ENCODE peak calls at places on chromosomes 3 and 15, in nine cellular contexts. V, M, G, B, F, K, E, P and D are unnamed samples. For H3K27me3, the result is how much of the 10 kb centered on the place peaks cover.

GRCh38 chr3:135368316-135368715 is 573.3 kb downstream of the EPHB1 start:
- DNase-seq in P (peak), B (no peak), K (no peak), G (peak), F (no peak), M (no peak), E (no peak), V (no peak), D (no peak)

GRCh38 chr3:112873632-112874031 is 27.0 kb upstream of the CD200R1L start:
- DNase-seq in E (no peak), K (no peak), G (no peak), M (no peak), V (no peak), P (no peak), F (no peak), B (no peak), D (no peak)

GRCh38 chr15:71697236-71697635 is 113.1 kb upstream of the NR2E3 start:
- DNase-seq in F (no peak), E (no peak), V (no peak), K (no peak), G (no peak), M (no peak), B (no peak), P (no peak), D (no peak)

GRCh38 chr3:10015476-10015904 is 10.7 kb upstream of the FANCD2 start:
- DNase-seq in K (peak), B (no peak), E (peak), P (no peak), F (peak), V (peak), G (no peak), M (peak), D (peak)

GRCh38 chr3:11362600-11362999 is 90.4 kb downstream of the ATG7 start:
- DNase-seq in K (no peak), M (no peak), G (no peak), F (no peak), B (no peak), E (no peak), P (no peak), V (no peak), D (no peak)

GRCh38 chr15:33737687-33738606 is 230.3 kb upstream of the CHRM5 start:
- DNase-seq in M (no peak), E (peak), V (no peak), P (peak), K (no peak), F (no peak), B (no peak), G (peak), D (no peak)

GRCh38 chr3:60953406-60953805 is 297.8 kb downstream of the FHIT start:
- DNase-seq in G (no peak), F (no peak), P (no peak), K (no peak), B (no peak), M (no peak), V (no peak), E (no peak), D (no peak)

GRCh38 chr3:182921665-182922355 is 58.5 kb downstream of the DCUN1D1 start:
- DNase-seq in P (no peak), K (no peak), M (no peak), B (no peak), G (no peak), F (no peak), E (no peak), V (no peak), D (no peak)

GRCh38 chr3:64686446-64686908 is 1.3 kb downstream of the ADAMTS9 start:
- DNase-seq in F (peak), P (peak), K (no peak), V (no peak), B (no peak), G (peak), M (no peak), E (peak), D (peak)
- H3K27me3 ChIP-seq in F (under half), P (half or more), K (under half), V (under half), B (under half), G (half or more), M (under half), E (under half), D (under half)

GRCh38 chr3:133747373-133747772 is 1.2 kb downstream of the TF start:
- DNase-seq in G (no peak), K (no peak), B (no peak), V (no peak), E (no peak), M (no peak), F (no peak), P (no peak), D (no peak)

GRCh38 chr3:133746722-133747086 is 511 bp downstream of the TF start:
- DNase-seq in P (no peak), B (no peak), V (no peak), K (peak), M (no peak), E (no peak), G (no peak), F (no peak), D (no peak)

GRCh38 chr3:133750201-133750748 is 4.1 kb downstream of the TF start:
- DNase-seq in M (no peak), F (no peak), V (no peak), B (no peak), G (no peak), E (no peak), P (no peak), K (peak), D (no peak)

GRCh38 chr3:133747907-133748639 is 1.9 kb downstream of the TF start:
- DNase-seq in G (no peak), P (no peak), V (no peak), M (no peak), K (no peak), B (no peak), E (no peak), F (no peak), D (no peak)

GRCh38 chr3:133749427-133750200 is 3.4 kb downstream of the TF start:
- DNase-seq in K (no peak), G (no peak), F (no peak), P (no peak), M (no peak), V (no peak), E (no peak), B (no peak), D (no peak)
- H3K27me3 ChIP-seq in K (under half), G (under half), F (under half), P (under half), M (under half), V (under half), E (under half), B (under half), D (under half)

DNA sequence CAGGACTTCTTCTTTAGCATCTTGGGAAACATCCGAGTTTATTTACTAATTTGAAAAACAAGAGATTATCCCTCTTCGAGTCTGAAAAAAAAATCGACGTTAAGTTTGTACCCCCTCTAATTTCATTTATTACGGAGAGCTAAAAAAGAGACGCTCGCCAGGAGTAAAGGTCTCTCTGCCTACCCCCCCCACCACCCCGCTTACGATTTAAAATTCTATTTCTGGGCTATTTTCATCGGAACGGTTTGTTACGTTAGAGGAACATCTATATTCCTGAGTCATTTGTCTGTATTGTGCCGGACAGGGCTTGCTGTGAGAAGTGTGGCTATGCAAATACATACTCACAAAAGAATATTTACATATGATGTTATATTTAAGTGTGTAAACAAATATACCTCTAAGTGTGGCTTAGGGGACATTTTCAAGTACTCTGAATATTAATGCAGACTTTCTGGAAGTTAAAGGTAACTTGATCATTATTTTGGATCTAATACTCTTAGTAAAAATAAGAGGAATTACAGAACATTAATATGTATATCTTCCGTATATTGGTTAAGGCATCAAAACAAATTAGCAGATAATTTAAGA is 1.4 kb upstream of the SHOX2 start:
- DNase-seq in M (no peak), G (no peak), V (no peak), B (no peak), E (no peak), F (no peak), P (no peak), K (no peak), D (no peak)
- H3K27me3 ChIP-seq in M (half or more), G (half or more), V (under half), B (half or more), E (under half), F (half or more), P (half or more), K (under half), D (half or more)

DNA sequence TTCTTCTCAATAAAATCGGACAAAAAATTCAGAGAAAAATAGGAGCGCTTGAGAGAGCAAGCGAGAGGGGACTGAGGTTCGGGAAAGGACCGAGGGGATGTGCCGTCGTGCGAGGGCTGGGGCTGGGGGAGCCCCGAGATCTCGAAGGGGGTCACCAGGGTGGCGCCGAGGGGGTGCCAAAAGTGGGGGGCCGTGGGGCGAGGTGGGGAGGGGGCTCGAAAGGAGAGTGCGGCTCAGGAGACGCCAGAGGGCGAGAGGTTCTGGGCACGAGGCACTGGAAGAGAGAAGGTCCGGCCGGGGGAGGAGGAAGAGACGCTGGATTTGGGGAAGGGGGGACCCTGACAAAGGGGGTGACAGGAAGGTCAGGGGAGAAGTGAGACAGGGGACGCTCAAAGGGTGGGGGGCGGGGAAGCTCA is 783 bp downstream of the IGF2BP2 start:
- DNase-seq in G (peak), P (peak), M (no peak), K (peak), F (no peak), B (no peak), V (no peak), E (peak), D (peak)
- H3K27me3 ChIP-seq in G (under half), P (under half), M (half or more), K (under half), F (under half), B (under half), V (under half), E (under half), D (under half)

DNA sequence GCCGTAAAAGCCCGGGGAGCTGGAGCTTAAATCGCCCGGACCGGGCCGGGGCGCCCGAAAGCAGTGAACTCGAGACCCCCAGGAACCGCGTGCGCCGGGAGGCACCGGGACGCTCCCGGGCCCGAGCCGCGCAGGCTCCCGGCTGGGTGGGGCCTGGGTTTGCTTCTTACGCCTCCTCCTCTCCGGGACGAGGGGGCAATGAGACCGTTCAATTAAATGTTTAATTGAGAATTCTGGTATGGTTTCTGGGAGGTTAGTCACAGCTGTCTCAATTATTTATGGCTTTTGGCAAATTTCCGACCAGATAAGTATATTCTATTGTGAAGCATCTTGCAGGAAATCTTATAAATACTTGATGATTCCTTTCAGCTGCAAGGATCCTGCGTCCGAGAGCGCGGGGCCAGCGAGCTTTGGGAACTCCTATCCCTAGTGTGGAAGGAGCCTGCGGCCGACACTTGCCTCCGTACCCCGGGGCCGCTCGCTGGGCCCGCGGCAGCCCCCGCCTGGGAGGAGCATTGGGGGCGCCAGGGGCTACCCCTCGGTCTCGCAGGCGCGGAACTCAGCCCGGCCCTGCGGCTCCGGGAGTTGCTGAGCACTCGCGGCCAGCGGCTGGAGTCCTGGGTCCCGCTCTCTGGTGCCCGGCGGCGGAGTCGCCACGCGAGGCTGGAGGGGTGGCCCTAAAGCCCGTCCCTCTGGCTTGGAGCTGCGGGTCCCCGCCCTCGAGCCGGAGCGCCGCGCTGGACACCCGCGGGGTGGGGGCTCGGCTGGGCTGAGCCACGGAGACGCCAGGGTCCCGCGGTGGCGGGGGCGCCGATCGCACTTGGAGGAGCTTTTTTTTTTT is 10.3 kb downstream of the ISL2 start:
- DNase-seq in G (peak), F (peak), M (no peak), K (no peak), P (peak), B (no peak), V (peak), E (no peak), D (no peak)
- H3K27me3 ChIP-seq in G (half or more), F (half or more), M (half or more), K (under half), P (half or more), B (under half), V (under half), E (under half), D (half or more)

DNA sequence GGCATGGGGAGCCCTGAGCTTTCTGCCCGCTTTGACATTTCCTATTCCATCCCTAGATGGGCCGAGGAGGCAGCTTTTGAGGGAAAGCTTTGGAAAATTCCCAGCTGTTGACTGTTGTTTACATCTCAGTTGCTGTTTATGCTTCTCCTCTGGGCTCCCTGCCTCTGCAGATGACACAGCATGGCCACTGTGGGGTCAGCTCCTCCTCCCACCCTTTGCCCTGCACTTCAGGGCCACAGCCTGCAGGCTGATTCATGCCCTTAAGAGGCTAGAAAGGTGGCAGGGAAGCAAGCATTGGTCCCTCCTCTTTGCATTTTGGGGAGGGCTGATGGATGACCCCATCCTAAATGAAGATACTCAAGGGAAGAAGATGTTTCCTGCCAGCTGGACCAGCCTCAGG is 8.6 kb upstream of the CTXND1 start:
- DNase-seq in P (no peak), G (no peak), V (no peak), M (no peak), B (no peak), F (no peak), K (no peak), E (no peak), D (no peak)
- H3K27me3 ChIP-seq in P (half or more), G (under half), V (under half), M (half or more), B (under half), F (under half), K (under half), E (under half), D (under half)